ENCODE peak calls at places on chromosomes 12 and 14, in five cellular contexts. U, X, L, N and H are unnamed samples.

GRCh38 chr14:55754871-55755270 is 174.9 kb downstream of the KTN1 start:
- DNase-seq in U (no peak), X (no peak), L (no peak), N (no peak), H (no peak)

GRCh38 chr14:35419429-35419841 is 14.9 kb upstream of the NFKBIA start:
- DNase-seq in U (no peak), X (no peak), L (no peak), N (no peak), H (no peak)

GRCh38 chr14:39015964-39016577 is 87.0 kb downstream of the SEC23A start:
- DNase-seq in U (no peak), X (no peak), L (no peak), N (no peak), H (no peak)

GRCh38 chr12:107411792-107412535 is 273.6 kb upstream of the PWP1 start:
- DNase-seq in U (no peak), X (no peak), L (peak; percentile 64), N (no peak), H (no peak)

GRCh38 chr12:93943766-93944165 is 204.6 kb upstream of the PLXNC1 start:
- DNase-seq in U (no peak), X (no peak), L (peak; percentile 71), N (no peak), H (no peak)

GRCh38 chr14:76810953-76811400 is 1.7 kb downstream of the ANGEL1 start:
- DNase-seq in U (no peak), X (no peak), L (peak; percentile 19), N (no peak), H (no peak)

GRCh38 chr12:103855036-103855712 is 14.1 kb upstream of the NT5DC3 start:
- DNase-seq in U (no peak), X (no peak), L (no peak), N (no peak), H (no peak)

GRCh38 chr14:78835052-78835451 is 664.9 kb downstream of the NRXN3 start:
- DNase-seq in U (no peak), X (no peak), L (no peak), N (no peak), H (no peak)